ENCODE peak calls at places on chromosomes 1 and 21, in four cellular contexts. B is transverse colon, E is A549, J is tibial artery. P is an unnamed sample.

GRCh38 chr1:37477198-37477931 is 3.0 kb downstream of the ZC3H12A start:
- DNase-seq in B (peak), E (no peak), J (peak), P (no peak)

GRCh38 chr1:190908691-190909090 is 431.0 kb upstream of the BRINP3 start:
- DNase-seq in B (no peak), E (no peak), J (no peak), P (no peak)

GRCh38 chr1:81717230-81717629 is 83.5 kb upstream of the ADGRL2 start:
- DNase-seq in B (no peak), E (no peak), J (no peak), P (no peak)

GRCh38 chr1:159171688-159172501 is 480 bp downstream of the CADM3 start:
- DNase-seq in B (no peak), E (peak), J (peak), P (no peak)

GRCh38 chr1:228440761-228441500 is 24.3 kb upstream of the TRIM17 start:
- DNase-seq in B (no peak), E (no peak), J (no peak), P (no peak)

GRCh38 chr1:85135456-85135798 is 65.4 kb downstream of the SYDE2 start:
- DNase-seq in B (no peak), E (no peak), J (no peak), P (no peak)

GRCh38 chr1:8397511-8397910 is 79.6 kb downstream of the SLC45A1 start:
- DNase-seq in B (no peak), E (no peak), J (no peak), P (no peak)

GRCh38 chr1:161805399-161806197 is 39.5 kb downstream of the ATF6 start:
- DNase-seq in B (no peak), E (no peak), J (no peak), P (no peak)

GRCh38 chr1:3668148-3668547 is 15.8 kb downstream of the TP73 start:
- DNase-seq in B (peak), E (no peak), J (no peak), P (no peak)

GRCh38 chr1:91427741-91428140 is 23.1 kb upstream of the HFM1 start:
- DNase-seq in B (no peak), E (no peak), J (no peak), P (no peak)

GRCh38 chr1:179926494-179927205 is 28.0 kb upstream of the CEP350 start:
- DNase-seq in B (no peak), E (no peak), J (no peak), P (no peak)

GRCh38 chr1:74629283-74629682 is 44.3 kb downstream of the ERICH3 start:
- DNase-seq in B (no peak), E (no peak), J (no peak), P (no peak)

GRCh38 chr1:22671999-22672398 is 19.0 kb downstream of the C1QB start:
- DNase-seq in B (no peak), E (no peak), J (no peak), P (no peak)

GRCh38 chr1:22673486-22674409 is 20.7 kb downstream of the C1QB start:
- DNase-seq in B (peak), E (peak), J (peak), P (peak)

GRCh38 chr1:22677861-22678521 is 25.0 kb downstream of the C1QB start:
- DNase-seq in B (no peak), E (no peak), J (no peak), P (no peak)

GRCh38 chr1:22676916-22677601 is 24.0 kb downstream of the C1QB start:
- DNase-seq in B (peak), E (no peak), J (no peak), P (no peak)

DNA sequence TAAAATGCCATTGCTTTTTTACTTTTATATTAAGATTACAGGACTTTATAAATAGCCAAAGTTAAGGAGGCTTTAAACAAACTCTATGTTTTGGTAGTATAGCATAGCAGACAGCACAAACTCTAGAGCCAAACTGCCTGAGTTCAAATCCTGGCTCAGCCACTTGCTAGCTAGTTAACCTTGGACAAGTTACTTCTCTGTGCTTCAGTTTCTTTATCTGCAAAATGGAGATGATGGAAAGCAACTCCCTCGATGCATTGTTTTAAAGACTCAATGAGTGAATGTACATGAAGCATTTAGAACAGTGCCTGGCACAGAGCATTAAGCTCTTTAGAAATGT is 21.3 kb downstream of the C1QB start:
- DNase-seq in B (no peak), E (no peak), J (no peak), P (no peak)
- TF ChIP-seq CTCF in B (no peak), E (peak), J (no peak), P (peak)

DNA sequence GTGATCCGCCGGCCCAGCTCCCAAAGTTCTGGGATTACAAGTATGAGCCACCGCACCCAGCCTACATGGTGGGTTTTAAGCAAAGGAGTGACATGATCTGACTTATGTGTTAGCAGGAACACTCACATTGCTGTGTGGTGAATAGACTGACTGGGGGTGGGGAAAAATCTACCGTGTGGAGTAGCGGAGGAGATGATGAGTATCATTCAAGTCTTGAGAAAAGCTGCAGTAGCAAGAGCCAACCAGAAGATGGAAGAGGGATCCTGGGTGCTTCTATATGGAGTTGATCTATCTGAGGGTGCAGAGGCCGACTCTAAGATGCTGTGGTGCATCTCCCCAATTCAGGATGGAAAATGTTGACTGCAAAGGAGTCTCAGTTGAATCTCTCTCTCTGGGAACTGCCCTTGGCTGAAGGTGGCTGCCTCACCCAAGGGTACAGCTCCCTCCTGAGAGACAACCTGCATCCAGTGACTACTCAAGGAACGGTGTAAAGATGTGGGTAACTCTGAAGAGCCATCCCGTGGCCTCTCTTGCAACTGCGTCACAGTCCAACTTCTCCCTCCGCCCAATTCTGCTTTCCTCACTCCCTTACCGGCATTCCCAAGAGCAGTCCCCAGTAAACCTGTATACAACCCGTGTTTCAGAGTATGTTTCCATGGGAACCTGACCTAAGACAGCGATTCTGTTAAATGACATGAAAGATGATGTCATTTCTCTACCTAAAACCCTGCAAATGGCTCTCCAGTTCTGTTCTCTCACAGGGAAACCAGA is 7.4 kb upstream of the B3GALNT2 start:
- DNase-seq in B (no peak), E (no peak), J (no peak), P (no peak)
- TF ChIP-seq CTCF in B (no peak), E (no peak), J (no peak), P (peak)

GRCh38 chr1:206828765-206829164 is 36.7 kb upstream of the IL20 start:
- DNase-seq in B (no peak), E (no peak), J (no peak), P (no peak)
- TF ChIP-seq CTCF in B (no peak), E (no peak), J (no peak), P (no peak)

GRCh38 chr1:14538335-14538734 is 60.1 kb upstream of the KAZN start:
- DNase-seq in B (no peak), E (no peak), J (no peak), P (no peak)
- TF ChIP-seq CTCF in B (no peak), E (no peak), J (no peak), P (peak)

GRCh38 chr1:201169203-201169602 is 14.9 kb upstream of the TMEM9 start:
- DNase-seq in B (no peak), E (no peak), J (no peak), P (no peak)
- TF ChIP-seq CTCF in B (no peak), E (no peak), J (no peak), P (no peak)

DNA sequence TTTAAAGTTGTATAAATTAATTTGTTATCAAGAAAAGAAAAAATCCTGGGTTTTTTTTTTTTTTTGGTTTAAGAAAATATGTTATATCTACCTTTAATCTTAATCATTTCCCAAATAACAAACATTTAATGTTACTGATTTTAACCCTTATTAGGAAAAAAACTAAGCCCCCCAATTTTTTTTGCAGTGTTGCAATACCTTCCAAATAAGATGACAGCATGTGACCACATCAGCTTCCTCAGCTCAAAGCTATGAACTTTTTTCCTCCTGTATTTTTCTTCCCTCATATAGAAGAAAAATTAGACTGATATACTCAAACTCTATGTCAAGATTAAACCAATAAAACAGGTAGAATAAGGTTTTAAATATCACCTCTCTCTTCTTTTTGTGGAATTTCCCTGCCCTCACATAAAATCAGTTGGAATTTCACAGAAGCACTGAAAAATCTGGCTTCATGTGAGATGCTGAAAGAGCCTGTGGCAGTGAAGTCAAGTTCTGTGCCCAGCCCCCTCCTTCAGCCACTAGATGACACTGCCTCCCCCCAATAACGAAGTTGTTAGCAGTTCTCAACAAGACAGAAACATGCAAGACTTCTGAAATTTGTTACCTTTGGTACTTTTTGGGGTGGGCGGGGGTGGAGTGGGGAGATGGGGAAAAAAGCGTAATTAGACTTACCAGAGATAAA is 9.6 kb upstream of the SMYD2 start:
- DNase-seq in B (no peak), E (no peak), J (no peak), P (no peak)
- TF ChIP-seq CTCF in B (no peak), E (no peak), J (no peak), P (no peak)

GRCh38 chr21:34980423-34981115 is 68.5 kb downstream of the RUNX1 start:
- DNase-seq in B (no peak), E (no peak), J (no peak), P (no peak)
- TF ChIP-seq CTCF in B (no peak), E (no peak), J (no peak), P (no peak)

GRCh38 chr1:1402081-1402900 is 3.2 kb upstream of the CCNL2 start:
- DNase-seq in B (peak), E (peak), J (no peak), P (no peak)
- TF ChIP-seq CTCF in B (peak), E (peak), J (no peak), P (peak)

GRCh38 chr1:209850342-209850979 is 22.7 kb downstream of the UTP25 start:
- DNase-seq in B (peak), E (peak), J (no peak), P (no peak)
- TF ChIP-seq CTCF in B (peak), E (peak), J (no peak), P (peak)